ENCODE peak calls at places on chromosomes 11 and 22, in four cellular contexts. F, T, I and S are unnamed samples.

GRCh38 chr22:46892866-46893265 is 130.4 kb downstream of the TBC1D22A start:
- DNase-seq in I (no peak), F (no peak), T (no peak), S (no peak)

GRCh38 chr22:45775569-45776312 is 104.1 kb downstream of the ATXN10 start:
- DNase-seq in I (no peak), F (no peak), T (no peak), S (no peak)

GRCh38 chr11:32081129-32081641 is 9.7 kb upstream of the RCN1 start:
- DNase-seq in F (no peak), T (no peak), I (peak), S (peak)

GRCh38 chr11:62732830-62733229 is 4.5 kb downstream of the TTC9C start:
- DNase-seq in I (peak), T (no peak), F (no peak), S (peak)

GRCh38 chr11:130029137-130029536 is 26.5 kb upstream of the PRDM10 start:
- DNase-seq in I (no peak), F (no peak), T (no peak), S (no peak)

GRCh38 chr11:84969103-84969502 is 658.0 kb downstream of the DLG2 start:
- DNase-seq in I (peak), T (no peak), F (no peak), S (peak)

GRCh38 chr11:61362542-61362875 is 335 bp downstream of the TMEM138 start:
- DNase-seq in T (no peak), F (no peak), I (peak), S (peak)

GRCh38 chr22:36147196-36147788 is 13.3 kb downstream of the APOL3 start:
- DNase-seq in I (no peak), F (no peak), T (no peak), S (no peak)

GRCh38 chr22:38865201-38866023 is 6.6 kb downstream of the CBX6 start:
- DNase-seq in F (no peak), I (no peak), T (peak), S (no peak)

GRCh38 chr22:35044607-35045390 is 21.2 kb upstream of the ISX start:
- DNase-seq in F (no peak), I (no peak), T (no peak), S (no peak)

GRCh38 chr11:15123849-15124248 is 9.1 kb downstream of the INSC start:
- DNase-seq in T (no peak), I (peak), F (no peak), S (peak)

GRCh38 chr11:8934735-8935478 is 2.2 kb upstream of the C11orf16 start:
- DNase-seq in F (no peak), I (peak), T (no peak), S (peak)

GRCh38 chr22:39177791-39178190 is 25.3 kb upstream of the CBX7 start:
- DNase-seq in T (no peak), F (no peak), I (no peak), S (no peak)

GRCh38 chr22:39574779-39575551 is 4.4 kb downstream of the CACNA1I start:
- DNase-seq in F (no peak), I (peak), T (no peak), S (peak)

GRCh38 chr11:128669491-128669890 is 24.4 kb upstream of the FLI1 start:
- DNase-seq in F (no peak), T (no peak), I (peak), S (peak)

GRCh38 chr11:15861256-15861655 is 495.1 kb downstream of the SOX6 start:
- DNase-seq in F (no peak), I (no peak), T (no peak), S (no peak)

GRCh38 chr11:134517115-134517514 is 105.1 kb upstream of the B3GAT1 start:
- DNase-seq in T (no peak), I (no peak), F (no peak), S (no peak)

GRCh38 chr11:46272816-46273427 is 4.5 kb upstream of the CREB3L1 start:
- DNase-seq in I (peak), T (peak), F (no peak), S (peak)

GRCh38 chr22:43466710-43467109 is 54.9 kb downstream of the MPPED1 start:
- DNase-seq in T (no peak), F (no peak), I (no peak), S (no peak)

GRCh38 chr11:47342036-47342803 is 10.3 kb downstream of the MYBPC3 start:
- DNase-seq in T (no peak), F (no peak), I (no peak), S (no peak)

GRCh38 chr22:25069758-25070461 is 117.4 kb downstream of the KIAA1671 start:
- DNase-seq in I (no peak), T (peak), F (no peak), S (no peak)

GRCh38 chr11:45985212-45985611 is 62.8 kb downstream of the LARGE2 start:
- DNase-seq in T (no peak), I (no peak), F (no peak), S (no peak)

GRCh38 chr11:62504158-62504973 is 42.2 kb downstream of the AHNAK start:
- DNase-seq in F (peak), I (no peak), T (no peak), S (no peak)

GRCh38 chr22:50218996-50219727 is 18.4 kb downstream of the SELENOO start:
- DNase-seq in I (peak), T (peak), F (peak), S (peak)

GRCh38 chr11:9758676-9759518 is 95.0 kb downstream of the SWAP70 start:
- DNase-seq in T (peak), I (peak), F (no peak), S (peak)

GRCh38 chr11:133920109-133920990 is 36.4 kb downstream of the IGSF9B start:
- DNase-seq in T (peak), F (no peak), I (no peak), S (no peak)

GRCh38 chr22:19098157-19098556 is 24.1 kb downstream of the DGCR2 start:
- DNase-seq in F (no peak), I (no peak), T (no peak), S (no peak)

GRCh38 chr11:94854770-94855633 is 86.8 kb downstream of the AMOTL1 start:
- DNase-seq in I (no peak), F (no peak), T (no peak), S (no peak)

GRCh38 chr22:38761202-38762162 is 5.7 kb upstream of the SUN2 start:
- DNase-seq in I (no peak), T (peak), F (no peak), S (no peak)

GRCh38 chr11:2791139-2791520 is 91.3 kb upstream of the KCNQ1OT1 start:
- DNase-seq in T (peak), I (no peak), F (peak), S (no peak)

GRCh38 chr11:86116386-86116726 is 47.5 kb upstream of the PICALM start:
- DNase-seq in F (no peak), I (peak), T (no peak), S (peak)

GRCh38 chr11:75597636-75598035 is 35.6 kb downstream of the SERPINH1 start:
- DNase-seq in T (no peak), F (peak), I (peak), S (peak)

GRCh38 chr11:130601141-130601540 is 152.7 kb downstream of the ADAMTS15 start:
- DNase-seq in I (peak), F (peak), T (peak), S (peak)

GRCh38 chr22:31481129-31481528 is 8.5 kb downstream of the EIF4ENIF1 start:
- DNase-seq in I (no peak), F (no peak), T (no peak), S (no peak)

GRCh38 chr11:128919192-128919591 is 23.5 kb downstream of the TP53AIP1 start:
- DNase-seq in I (no peak), T (no peak), F (no peak), S (no peak)

GRCh38 chr11:29712616-29713015 is 304.2 kb downstream of the KCNA4 start:
- DNase-seq in T (no peak), F (no peak), I (no peak), S (no peak)

GRCh38 chr22:27752771-27753170 is 48.8 kb downstream of the MN1 start:
- DNase-seq in T (peak), F (no peak), I (no peak), S (no peak)

GRCh38 chr22:37169412-37169811 is 18.6 kb downstream of the C1QTNF6 start:
- DNase-seq in T (peak), F (peak), I (no peak), S (no peak)

GRCh38 chr11:12496181-12497025 is 119.0 kb downstream of the PARVA start:
- DNase-seq in I (no peak), T (no peak), F (no peak), S (no peak)
- TF ChIP-seq CTCF in I (no peak), T (peak), F (no peak), S (peak)

DNA sequence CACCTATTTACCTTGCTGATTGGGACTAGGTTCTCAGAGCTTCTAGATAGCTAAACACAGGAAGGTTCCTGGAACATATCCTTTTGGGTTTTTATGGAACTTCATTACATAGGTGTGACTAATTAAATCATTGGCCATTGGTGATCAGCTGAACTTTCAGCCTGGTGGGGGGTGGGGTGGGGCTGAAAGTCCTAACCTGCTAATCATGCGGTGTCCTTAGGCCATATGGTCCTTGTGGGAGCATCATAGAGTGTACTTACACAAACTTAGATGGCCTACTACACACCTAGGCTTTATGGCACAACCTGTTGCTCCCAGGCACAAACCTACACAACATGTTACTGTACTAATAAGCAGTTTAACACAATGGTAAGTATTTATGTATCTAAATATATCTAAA is 8.6 kb upstream of the SELENOH start:
- DNase-seq in F (no peak), T (no peak), I (no peak), S (no peak)
- TF ChIP-seq CTCF in F (no peak), T (no peak), I (no peak), S (no peak)

DNA sequence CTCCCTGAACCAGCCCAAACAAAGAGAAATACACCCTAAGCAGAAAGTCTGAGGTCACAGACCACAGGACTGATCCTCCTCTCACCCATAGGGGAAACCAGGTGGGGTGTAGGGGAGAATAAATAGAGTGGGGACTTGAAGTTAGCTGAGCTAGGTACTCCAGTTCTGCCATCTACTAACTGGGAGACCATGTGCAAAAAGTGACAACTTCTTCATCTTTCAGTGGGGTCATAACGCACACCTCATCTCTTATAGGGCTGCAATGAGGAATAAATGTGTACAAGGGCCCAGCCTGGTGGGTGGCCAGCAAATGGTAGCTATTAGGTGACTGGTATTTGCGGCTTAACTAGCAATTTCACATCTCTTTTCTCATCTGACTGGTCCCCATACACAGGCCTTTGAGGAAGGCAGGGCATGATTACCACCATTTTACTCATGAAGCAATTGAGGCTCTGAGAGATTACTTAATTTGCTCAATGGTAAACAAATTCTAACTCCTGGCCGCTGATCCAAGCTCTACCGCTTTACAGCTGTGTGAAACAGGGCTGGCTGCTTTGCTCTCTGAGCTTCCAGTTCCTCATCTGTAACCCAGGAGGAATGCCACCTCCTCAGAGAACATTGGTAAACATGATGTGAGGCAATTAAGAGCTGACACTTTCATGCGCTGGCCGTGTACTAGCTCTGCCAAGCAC is 16.6 kb downstream of the TBC1D10A start:
- DNase-seq in T (no peak), F (no peak), I (no peak), S (peak)
- TF ChIP-seq CTCF in T (no peak), F (no peak), I (no peak), S (no peak)

DNA sequence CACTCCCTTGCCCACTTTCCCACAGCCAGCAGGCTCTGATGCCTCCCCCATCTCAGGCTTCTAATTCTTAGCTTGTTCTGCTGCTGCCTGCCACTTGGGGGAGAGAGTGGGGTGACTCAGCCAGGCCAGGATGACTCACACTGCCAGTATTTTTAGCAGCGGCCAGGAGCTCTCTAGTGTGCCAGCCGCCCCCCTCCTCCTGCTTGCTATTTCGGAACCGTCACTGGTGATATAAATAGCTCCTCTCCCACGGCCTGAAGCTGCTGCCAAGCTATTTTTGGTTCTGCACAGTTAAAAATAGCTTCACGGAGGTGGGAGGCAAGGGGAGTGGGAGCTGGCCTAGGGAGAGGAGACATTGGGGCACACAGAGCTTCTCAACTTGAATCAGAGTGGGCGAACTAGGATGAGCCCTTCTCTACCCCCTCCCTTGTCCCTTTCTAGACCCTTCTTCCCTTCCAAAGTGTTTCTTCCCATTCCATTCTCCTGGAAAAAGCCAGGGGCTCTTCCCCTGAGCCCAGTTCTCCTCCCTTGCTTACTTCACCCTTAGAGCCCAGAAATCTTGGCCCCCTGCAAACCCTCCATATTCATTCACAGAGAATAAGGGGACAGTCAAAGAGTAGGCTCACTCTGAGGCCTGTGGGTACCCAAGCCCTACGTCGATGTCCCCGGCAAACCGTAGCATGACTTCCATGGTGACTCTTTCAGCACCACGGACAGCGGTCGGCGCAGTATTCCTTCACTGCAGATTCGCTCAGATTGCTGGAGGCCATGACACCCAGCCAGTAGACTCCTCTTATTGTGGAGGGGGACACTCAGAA is 2.5 kb upstream of the NPAS4 start:
- DNase-seq in I (peak), F (peak), T (peak), S (peak)
- TF ChIP-seq CTCF in I (peak), F (no peak), T (peak), S (peak)

GRCh38 chr11:33635161-33635560 is 65.5 kb downstream of the C11orf91 start:
- DNase-seq in I (no peak), F (no peak), T (peak), S (peak)

GRCh38 chr11:33633251-33634003 is 67.2 kb downstream of the C11orf91 start:
- DNase-seq in F (no peak), I (peak), T (no peak), S (peak)

GRCh38 chr11:33634291-33634834 is 66.3 kb downstream of the C11orf91 start:
- DNase-seq in F (no peak), T (no peak), I (peak), S (peak)

GRCh38 chr11:33631749-33632091 is 68.9 kb downstream of the C11orf91 start:
- DNase-seq in F (no peak), T (no peak), I (no peak), S (no peak)

DNA sequence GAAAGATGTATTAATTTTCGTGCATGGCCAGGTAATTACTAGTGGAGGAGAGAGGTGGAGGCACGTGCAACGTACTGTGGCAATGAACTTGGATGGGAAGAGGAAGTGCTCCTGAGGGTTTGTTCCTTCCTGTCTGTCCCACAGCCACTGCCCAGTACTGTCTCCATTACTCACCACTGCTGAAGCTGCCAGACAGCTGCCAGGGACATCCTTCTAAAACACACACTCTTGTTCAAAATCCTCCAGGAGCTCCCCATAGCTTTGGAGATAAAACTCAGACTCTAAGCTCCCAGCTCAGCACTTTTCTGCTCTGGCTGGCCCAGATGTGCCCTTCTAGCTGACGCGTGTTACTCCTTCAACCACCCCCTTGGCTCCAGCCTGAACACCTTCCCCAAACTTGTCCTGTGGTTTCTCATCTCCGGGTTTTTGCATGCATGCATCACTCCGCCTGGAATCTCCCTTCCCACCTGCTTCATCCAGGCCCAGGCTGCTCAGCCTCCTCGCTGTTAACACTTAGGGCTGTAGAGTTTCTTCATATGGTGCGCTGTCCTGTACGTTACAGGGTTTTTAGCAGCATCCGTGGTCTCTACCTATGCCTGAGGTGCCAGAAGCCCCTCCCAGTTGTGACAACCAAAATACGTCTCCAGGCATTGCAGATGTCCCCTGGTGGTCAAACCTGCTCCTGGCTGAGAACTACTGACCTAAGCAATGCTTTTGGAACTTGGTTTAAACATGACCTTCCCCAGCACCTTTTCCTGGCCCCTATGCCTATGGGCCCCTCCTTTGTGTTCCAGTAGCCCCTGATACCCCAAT is 69.5 kb downstream of the C11orf91 start:
- DNase-seq in I (no peak), T (no peak), F (no peak), S (no peak)
- TF ChIP-seq CTCF in I (no peak), T (no peak), F (no peak), S (no peak)

GRCh38 chr11:17405232-17406005 is 17.0 kb upstream of the KCNJ11 start:
- DNase-seq in T (peak), F (peak), I (peak), S (peak)
- TF ChIP-seq CTCF in T (peak), F (no peak), I (no peak), S (peak)

GRCh38 chr11:44464741-44465140 is 100.7 kb upstream of the CD82 start:
- DNase-seq in T (no peak), I (no peak), F (no peak), S (peak)
- TF ChIP-seq CTCF in T (no peak), I (no peak), F (no peak), S (peak)

DNA sequence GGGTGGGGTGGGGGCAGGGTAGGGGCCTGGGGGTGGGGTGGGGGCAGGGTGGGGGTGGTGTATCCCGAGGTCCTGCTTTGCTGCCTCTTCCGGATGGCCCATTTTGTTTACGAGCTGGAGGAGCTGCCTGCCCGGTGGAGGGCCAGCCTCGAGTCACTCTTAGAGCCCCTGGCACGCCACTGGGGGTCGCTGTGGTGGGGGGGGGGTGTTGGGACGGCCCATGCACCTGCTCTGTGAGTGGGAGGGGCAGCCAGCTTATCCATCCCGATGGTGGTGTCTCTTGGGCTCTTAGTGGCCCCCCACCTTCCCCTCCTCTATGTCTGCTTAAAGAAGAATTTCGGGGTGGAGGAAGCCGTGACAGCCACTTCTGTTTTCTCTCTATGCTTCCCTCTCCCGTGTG is 24.6 kb downstream of the MRGPRD start:
- DNase-seq in T (peak), F (peak), I (no peak), S (no peak)
- TF ChIP-seq CTCF in T (no peak), F (no peak), I (peak), S (peak)